ENCODE peak calls at places on chromosomes 6 and 20, in ten cellular contexts. S is body of pancreas; B is right lobe of liver; C is Peyer's patch; I is ovary; F is psoas muscle; X is neuronal stem cell; J is K562; W is SJSA1; A is CD8-positive, alpha-beta memory T cell. T is an unnamed sample.

GRCh38 chr6:20319520-20320357 is 81.9 kb upstream of the E2F3 start:
- DNase-seq in S (no peak), B (peak), C (no peak), I (no peak), F (peak), X (no peak), J (no peak), W (no peak), A (peak), T (peak)

GRCh38 chr6:143271024-143271423 is 179.5 kb downstream of the ADAT2 start:
- DNase-seq in S (no peak), B (no peak), C (no peak), I (peak), F (no peak), X (no peak), J (no peak), W (no peak), A (no peak), T (no peak)

GRCh38 chr6:111090766-111091165 is 3.5 kb downstream of the SLC16A10 start:
- DNase-seq in S (no peak), B (no peak), C (no peak), I (no peak), F (no peak), X (no peak), J (no peak), W (no peak), A (no peak), T (no peak)

GRCh38 chr6:156396791-156397418 is 380.3 kb upstream of the ARID1B start:
- DNase-seq in S (no peak), B (no peak), C (no peak), I (no peak), F (no peak), X (no peak), J (no peak), W (no peak), A (no peak), T (no peak)

GRCh38 chr20:49400904-49401303 is 81.6 kb downstream of the KCNB1 start:
- DNase-seq in S (no peak), B (no peak), C (no peak), I (no peak), F (no peak), X (no peak), J (no peak), W (peak), A (no peak), T (no peak)

GRCh38 chr20:36526521-36527011 is 14.8 kb upstream of the MYL9 start:
- DNase-seq in S (no peak), B (no peak), C (no peak), I (peak), F (no peak), X (no peak), J (no peak), W (no peak), A (no peak), T (no peak)

GRCh38 chr20:1809121-1809520 is 86.1 kb upstream of the SIRPA start:
- DNase-seq in S (no peak), B (no peak), C (no peak), I (no peak), F (no peak), X (no peak), J (no peak), W (peak), A (no peak), T (no peak)

GRCh38 chr6:53067799-53068442 is 2.7 kb downstream of the FBXO9 start:
- DNase-seq in S (no peak), B (no peak), C (no peak), I (no peak), F (no peak), X (no peak), J (peak), W (no peak), A (no peak), T (no peak)

GRCh38 chr6:165713845-165714466 is 50.9 kb upstream of the PDE10A start:
- DNase-seq in S (no peak), B (no peak), C (no peak), I (no peak), F (no peak), X (no peak), J (no peak), W (no peak), A (no peak), T (no peak)

GRCh38 chr6:121435444-121436069 is at the start of gene GJA1:
- DNase-seq in S (no peak), B (no peak), C (no peak), I (peak), F (no peak), X (peak), J (no peak), W (peak), A (no peak), T (no peak)

GRCh38 chr6:145373826-145374225 is 361.5 kb downstream of the EPM2A start:
- DNase-seq in S (no peak), B (no peak), C (no peak), I (no peak), F (no peak), X (no peak), J (no peak), W (no peak), A (no peak), T (no peak)

GRCh38 chr6:105873256-105873704 is 212.9 kb upstream of the PRDM1 start:
- DNase-seq in S (no peak), B (no peak), C (no peak), I (no peak), F (no peak), X (no peak), J (no peak), W (no peak), A (no peak), T (no peak)

GRCh38 chr6:21754891-21755290 is 161.3 kb downstream of the SOX4 start:
- DNase-seq in S (no peak), B (no peak), C (no peak), I (no peak), F (no peak), X (no peak), J (no peak), W (peak), A (no peak), T (no peak)

GRCh38 chr6:158008894-158009891 is 27.5 kb downstream of the SYNJ2 start:
- DNase-seq in S (peak), B (peak), C (no peak), I (peak), F (peak), X (no peak), J (peak), W (peak), A (peak), T (peak)

GRCh38 chr6:6495851-6496250 is 92.7 kb upstream of the LY86 start:
- DNase-seq in S (no peak), B (no peak), C (no peak), I (no peak), F (no peak), X (no peak), J (no peak), W (no peak), A (no peak), T (no peak)

GRCh38 chr6:15017251-15017650 is 228.6 kb upstream of the JARID2 start:
- DNase-seq in S (peak), B (no peak), C (no peak), I (no peak), F (peak), X (no peak), J (peak), W (no peak), A (no peak), T (no peak)

GRCh38 chr6:127384007-127384406 is 40.6 kb upstream of the ECHDC1 start:
- DNase-seq in S (no peak), B (no peak), C (no peak), I (no peak), F (no peak), X (no peak), J (no peak), W (no peak), A (no peak), T (no peak)

GRCh38 chr6:126939784-126940183 is 178.7 kb upstream of the RSPO3 start:
- DNase-seq in S (no peak), B (no peak), C (no peak), I (no peak), F (no peak), X (no peak), J (no peak), W (no peak), A (no peak), T (no peak)

GRCh38 chr6:112289039-112289566 is 34.7 kb upstream of the LAMA4 start:
- DNase-seq in S (peak), B (no peak), C (no peak), I (peak), F (peak), X (no peak), J (no peak), W (no peak), A (no peak), T (no peak)

GRCh38 chr6:49543087-49543858 is 7.2 kb upstream of the C6orf141 start:
- DNase-seq in S (no peak), B (no peak), C (no peak), I (no peak), F (no peak), X (no peak), J (peak), W (no peak), A (no peak), T (no peak)

GRCh38 chr6:33818293-33818692 is 14.5 kb upstream of the MLN start:
- DNase-seq in S (no peak), B (no peak), C (no peak), I (no peak), F (no peak), X (no peak), J (no peak), W (no peak), A (no peak), T (no peak)

GRCh38 chr6:89615882-89616281 is 22.7 kb downstream of the LYRM2 start:
- DNase-seq in S (no peak), B (no peak), C (no peak), I (no peak), F (no peak), X (no peak), J (no peak), W (no peak), A (no peak), T (no peak)

GRCh38 chr20:9808166-9808565 is 30.7 kb downstream of the PAK5 start:
- DNase-seq in S (no peak), B (no peak), C (no peak), I (no peak), F (no peak), X (no peak), J (no peak), W (no peak), A (no peak), T (no peak)

GRCh38 chr6:2868637-2869379 is 27.1 kb upstream of the SERPINB1 start:
- DNase-seq in S (no peak), B (no peak), C (no peak), I (no peak), F (no peak), X (no peak), J (no peak), W (no peak), A (peak), T (no peak)

GRCh38 chr20:61271273-61272221 is 19.5 kb downstream of the CDH4 start:
- DNase-seq in S (no peak), B (no peak), C (no peak), I (no peak), F (peak), X (no peak), J (no peak), W (no peak), A (no peak), T (no peak)

GRCh38 chr6:159616456-159616855 is 76.6 kb downstream of the SOD2 start:
- DNase-seq in S (no peak), B (no peak), C (no peak), I (no peak), F (no peak), X (no peak), J (no peak), W (no peak), A (no peak), T (no peak)

GRCh38 chr6:44712353-44713147 is 325.0 kb downstream of the CDC5L start:
- DNase-seq in S (no peak), B (no peak), C (no peak), I (no peak), F (no peak), X (no peak), J (no peak), W (no peak), A (no peak), T (no peak)

GRCh38 chr6:44715188-44715587 is 327.7 kb downstream of the CDC5L start:
- DNase-seq in S (no peak), B (no peak), C (no peak), I (no peak), F (no peak), X (no peak), J (no peak), W (peak), A (no peak), T (no peak)

GRCh38 chr6:44721954-44722578 is 334.6 kb downstream of the CDC5L start:
- DNase-seq in S (no peak), B (no peak), C (no peak), I (no peak), F (no peak), X (no peak), J (no peak), W (no peak), A (no peak), T (no peak)

GRCh38 chr6:44715925-44716324 is 328.4 kb downstream of the CDC5L start:
- DNase-seq in S (no peak), B (no peak), C (no peak), I (no peak), F (no peak), X (no peak), J (no peak), W (no peak), A (no peak), T (no peak)

DNA sequence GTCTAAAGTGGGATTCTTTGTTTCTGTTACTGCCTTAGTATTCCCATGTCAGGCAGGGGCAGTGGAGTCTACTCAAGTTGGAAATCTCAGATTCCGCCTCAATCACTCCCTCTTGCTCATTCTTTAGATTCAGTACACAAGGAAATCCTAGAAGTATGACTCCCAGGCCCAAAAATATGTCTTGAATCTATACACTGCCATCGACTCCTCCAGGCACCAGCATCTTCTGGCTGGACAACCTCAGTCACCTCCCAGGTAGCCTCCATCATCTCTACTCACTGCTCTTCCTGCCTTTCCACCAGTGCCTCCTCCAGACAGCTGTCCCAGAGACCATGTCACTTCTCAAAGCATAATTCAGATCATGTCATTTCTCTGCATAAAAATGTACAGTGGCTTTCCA is 329.9 kb downstream of the CDC5L start:
- DNase-seq in S (no peak), B (no peak), C (no peak), I (no peak), F (no peak), X (no peak), J (no peak), W (no peak), A (no peak), T (no peak)
- H3K27ac ChIP-seq in S (no peak), B (no peak), C (no peak), I (no peak), F (no peak), X (no peak), J (no peak), W (no peak), A (no peak), T (no peak)

GRCh38 chr20:34365765-34366213 is 2.7 kb downstream of the ITCH start:
- DNase-seq in S (no peak), B (no peak), C (no peak), I (no peak), F (no peak), X (no peak), J (peak), W (no peak), A (peak), T (no peak)

GRCh38 chr20:34370062-34370461 is 7.0 kb downstream of the ITCH start:
- DNase-seq in S (no peak), B (no peak), C (no peak), I (no peak), F (no peak), X (no peak), J (no peak), W (no peak), A (no peak), T (no peak)

GRCh38 chr20:34369265-34369664 is 6.2 kb downstream of the ITCH start:
- DNase-seq in S (no peak), B (no peak), C (no peak), I (no peak), F (no peak), X (no peak), J (no peak), W (no peak), A (no peak), T (no peak)

GRCh38 chr20:34368547-34368946 is 5.5 kb downstream of the ITCH start:
- DNase-seq in S (no peak), B (no peak), C (no peak), I (no peak), F (no peak), X (no peak), J (no peak), W (no peak), A (no peak), T (no peak)

GRCh38 chr20:34367155-34367554 is 4.1 kb downstream of the ITCH start:
- DNase-seq in S (no peak), B (no peak), C (no peak), I (no peak), F (no peak), X (no peak), J (no peak), W (no peak), A (no peak), T (no peak)
- H3K27ac ChIP-seq in S (no peak), B (no peak), C (no peak), I (no peak), F (no peak), X (no peak), J (no peak), W (no peak), A (no peak), T (no peak)

GRCh38 chr6:97919631-97920030 is 636.6 kb upstream of the MMS22L start:
- DNase-seq in S (no peak), B (no peak), C (no peak), I (no peak), F (no peak), X (no peak), J (no peak), W (no peak), A (no peak), T (no peak)

GRCh38 chr6:97919046-97919445 is 636.0 kb upstream of the MMS22L start:
- DNase-seq in S (no peak), B (no peak), C (no peak), I (no peak), F (no peak), X (no peak), J (no peak), W (no peak), A (no peak), T (no peak)

GRCh38 chr6:97917369-97917768 is 634.4 kb upstream of the MMS22L start:
- DNase-seq in S (no peak), B (no peak), C (no peak), I (no peak), F (no peak), X (peak), J (no peak), W (no peak), A (no peak), T (no peak)

GRCh38 chr6:97915537-97915936 is 632.5 kb upstream of the MMS22L start:
- DNase-seq in S (no peak), B (no peak), C (no peak), I (no peak), F (no peak), X (no peak), J (no peak), W (no peak), A (no peak), T (no peak)

GRCh38 chr6:97913721-97914120 is 630.7 kb upstream of the MMS22L start:
- DNase-seq in S (no peak), B (no peak), C (no peak), I (no peak), F (no peak), X (no peak), J (no peak), W (no peak), A (no peak), T (no peak)
- H3K27ac ChIP-seq in S (no peak), B (no peak), C (no peak), I (no peak), F (no peak), X (no peak), J (no peak), W (no peak), A (no peak), T (no peak)

GRCh38 chr20:43460830-43461200 is 3.1 kb downstream of the SRSF6 start:
- DNase-seq in S (no peak), B (no peak), C (no peak), I (no peak), F (no peak), X (no peak), J (no peak), W (no peak), A (no peak), T (no peak)
- H3K27ac ChIP-seq in S (no peak), B (no peak), C (no peak), I (no peak), F (no peak), X (no peak), J (no peak), W (no peak), A (no peak), T (no peak)

DNA sequence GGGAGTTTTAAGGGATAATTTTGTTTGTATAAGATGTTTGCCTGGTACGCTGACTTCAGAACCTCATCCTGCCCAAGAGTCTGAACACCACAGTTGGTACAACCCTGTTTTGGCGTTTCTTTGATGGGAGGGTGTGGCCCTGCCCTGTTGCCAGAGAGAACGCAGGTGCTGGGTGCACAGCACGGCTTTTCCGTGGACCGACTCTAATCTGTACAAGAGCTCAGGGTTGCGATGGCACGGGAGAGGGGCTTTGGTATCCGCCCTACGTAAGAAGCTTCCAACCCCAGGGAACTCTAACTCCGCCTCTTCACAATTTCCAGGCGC is 1.3 kb downstream of the CYP24A1 start:
- DNase-seq in S (no peak), B (no peak), C (no peak), I (no peak), F (no peak), X (no peak), J (no peak), W (no peak), A (no peak), T (no peak)
- H3K27ac ChIP-seq in S (no peak), B (no peak), C (no peak), I (no peak), F (no peak), X (no peak), J (no peak), W (no peak), A (no peak), T (no peak)

GRCh38 chr20:41161886-41162285 is 24.5 kb downstream of the PLCG1 start:
- DNase-seq in S (no peak), B (no peak), C (no peak), I (no peak), F (no peak), X (no peak), J (no peak), W (no peak), A (no peak), T (no peak)
- H3K27ac ChIP-seq in S (no peak), B (no peak), C (no peak), I (no peak), F (no peak), X (no peak), J (no peak), W (no peak), A (peak), T (peak)

GRCh38 chr20:17676378-17676759 is 5.7 kb downstream of the RRBP1 start:
- DNase-seq in S (no peak), B (no peak), C (no peak), I (no peak), F (no peak), X (no peak), J (no peak), W (no peak), A (no peak), T (no peak)
- H3K27ac ChIP-seq in S (peak), B (no peak), C (no peak), I (no peak), F (no peak), X (no peak), J (no peak), W (no peak), A (no peak), T (no peak)

GRCh38 chr6:45074423-45074822 is 253.7 kb upstream of the RUNX2 start:
- DNase-seq in S (no peak), B (no peak), C (no peak), I (no peak), F (no peak), X (no peak), J (no peak), W (no peak), A (no peak), T (no peak)
- H3K27ac ChIP-seq in S (no peak), B (no peak), C (no peak), I (no peak), F (no peak), X (no peak), J (no peak), W (peak), A (no peak), T (no peak)

GRCh38 chr6:27023664-27024063 is 223.8 kb upstream of the PRSS16 start:
- DNase-seq in S (no peak), B (no peak), C (no peak), I (no peak), F (no peak), X (no peak), J (no peak), W (no peak), A (no peak), T (no peak)

GRCh38 chr6:27025351-27025750 is 222.2 kb upstream of the PRSS16 start:
- DNase-seq in S (no peak), B (no peak), C (no peak), I (no peak), F (no peak), X (no peak), J (no peak), W (no peak), A (no peak), T (no peak)

GRCh38 chr6:27016689-27017088 is 230.8 kb upstream of the PRSS16 start:
- DNase-seq in S (no peak), B (no peak), C (no peak), I (no peak), F (no peak), X (no peak), J (no peak), W (no peak), A (no peak), T (no peak)

GRCh38 chr6:27019651-27020552 is 227.6 kb upstream of the PRSS16 start:
- DNase-seq in S (peak), B (peak), C (peak), I (peak), F (peak), X (peak), J (peak), W (peak), A (peak), T (peak)

DNA sequence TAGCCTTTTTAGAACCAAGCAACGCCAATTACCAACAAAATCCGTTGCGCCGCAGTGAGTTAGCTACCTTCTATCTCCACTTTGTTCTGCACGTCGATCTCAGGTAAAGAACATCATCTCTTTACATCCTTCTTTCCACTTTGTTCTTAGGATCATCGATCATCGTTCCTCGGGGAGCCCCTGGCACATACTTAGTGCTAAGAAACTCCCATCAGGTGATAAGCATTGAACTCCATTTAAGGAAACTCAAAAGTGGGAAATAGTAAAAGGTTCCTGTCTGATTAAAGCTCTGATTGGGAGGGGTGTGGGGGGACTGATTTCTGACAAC is 227.0 kb upstream of the PRSS16 start:
- DNase-seq in S (no peak), B (no peak), C (no peak), I (no peak), F (no peak), X (no peak), J (no peak), W (no peak), A (no peak), T (no peak)
- H3K27ac ChIP-seq in S (peak), B (peak), C (peak), I (peak), F (peak), X (no peak), J (peak), W (peak), A (peak), T (no peak)